ENCODE peak calls at places on chromosomes 5 and 9, in nine cellular contexts. One of them, this sample, is unnamed.

GRCh38 chr5:42090162-42090561 is 165.1 kb downstream of the FBXO4 start:
- DNase-seq in mucosa of descending colon: no peak
- DNase-seq in endothelial cell of umbilical vein: no peak
- DNase-seq in ovary: no peak
- DNase-seq in nephron progenitor cell: no peak
- DNase-seq in breast epithelium: no peak
- DNase-seq in mammary epithelial cell: no peak
- DNase-seq in OCI-LY7: no peak
- DNase-seq in HFFc6: no peak
- DNase-seq in this sample: no peak

GRCh38 chr9:136098844-136099243 is 3.8 kb upstream of the NACC2 start:
- DNase-seq in mucosa of descending colon: no peak
- DNase-seq in endothelial cell of umbilical vein: no peak
- DNase-seq in ovary: no peak
- DNase-seq in nephron progenitor cell: no peak
- DNase-seq in breast epithelium: no peak
- DNase-seq in mammary epithelial cell: no peak
- DNase-seq in OCI-LY7: peak; percentile 24
- DNase-seq in HFFc6: no peak
- DNase-seq in this sample: no peak

GRCh38 chr5:144156767-144157171 is 13.7 kb downstream of the YIPF5 start:
- DNase-seq in mucosa of descending colon: no peak
- DNase-seq in endothelial cell of umbilical vein: peak; percentile 42
- DNase-seq in ovary: no peak
- DNase-seq in nephron progenitor cell: no peak
- DNase-seq in breast epithelium: no peak
- DNase-seq in mammary epithelial cell: no peak
- DNase-seq in OCI-LY7: no peak
- DNase-seq in HFFc6: no peak
- DNase-seq in this sample: no peak

GRCh38 chr9:83266618-83267543 is 203.9 kb upstream of the RASEF start:
- DNase-seq in mucosa of descending colon: no peak
- DNase-seq in endothelial cell of umbilical vein: peak; percentile 67
- DNase-seq in ovary: peak; percentile 42
- DNase-seq in nephron progenitor cell: no peak
- DNase-seq in breast epithelium: no peak
- DNase-seq in mammary epithelial cell: no peak
- DNase-seq in OCI-LY7: no peak
- DNase-seq in HFFc6: no peak
- DNase-seq in this sample: peak; percentile 3

GRCh38 chr5:142969186-142969585 is 199.0 kb downstream of the ARHGAP26 start:
- DNase-seq in mucosa of descending colon: no peak
- DNase-seq in endothelial cell of umbilical vein: no peak
- DNase-seq in ovary: no peak
- DNase-seq in nephron progenitor cell: no peak
- DNase-seq in breast epithelium: no peak
- DNase-seq in mammary epithelial cell: no peak
- DNase-seq in OCI-LY7: no peak
- DNase-seq in HFFc6: no peak
- DNase-seq in this sample: no peak

GRCh38 chr5:180873628-180874520 is 12.8 kb upstream of the ZFP62 start:
- DNase-seq in mucosa of descending colon: peak; percentile 67
- DNase-seq in endothelial cell of umbilical vein: no peak
- DNase-seq in ovary: no peak
- DNase-seq in nephron progenitor cell: no peak
- DNase-seq in breast epithelium: no peak
- DNase-seq in mammary epithelial cell: no peak
- DNase-seq in OCI-LY7: peak; percentile 53
- DNase-seq in HFFc6: peak; percentile 50
- DNase-seq in this sample: no peak

GRCh38 chr9:71748280-71748743 is 20.0 kb downstream of the CEMIP2 start:
- DNase-seq in mucosa of descending colon: no peak
- DNase-seq in endothelial cell of umbilical vein: peak; percentile 87
- DNase-seq in ovary: no peak
- DNase-seq in nephron progenitor cell: no peak
- DNase-seq in breast epithelium: no peak
- DNase-seq in mammary epithelial cell: peak; percentile 54
- DNase-seq in OCI-LY7: no peak
- DNase-seq in HFFc6: peak; percentile 79
- DNase-seq in this sample: no peak

GRCh38 chr5:154479944-154480750 is 2.1 kb upstream of the HAND1 start:
- DNase-seq in mucosa of descending colon: no peak
- DNase-seq in endothelial cell of umbilical vein: no peak
- DNase-seq in ovary: no peak
- DNase-seq in nephron progenitor cell: no peak
- DNase-seq in breast epithelium: no peak
- DNase-seq in mammary epithelial cell: no peak
- DNase-seq in OCI-LY7: no peak
- DNase-seq in HFFc6: no peak
- DNase-seq in this sample: no peak

DNA sequence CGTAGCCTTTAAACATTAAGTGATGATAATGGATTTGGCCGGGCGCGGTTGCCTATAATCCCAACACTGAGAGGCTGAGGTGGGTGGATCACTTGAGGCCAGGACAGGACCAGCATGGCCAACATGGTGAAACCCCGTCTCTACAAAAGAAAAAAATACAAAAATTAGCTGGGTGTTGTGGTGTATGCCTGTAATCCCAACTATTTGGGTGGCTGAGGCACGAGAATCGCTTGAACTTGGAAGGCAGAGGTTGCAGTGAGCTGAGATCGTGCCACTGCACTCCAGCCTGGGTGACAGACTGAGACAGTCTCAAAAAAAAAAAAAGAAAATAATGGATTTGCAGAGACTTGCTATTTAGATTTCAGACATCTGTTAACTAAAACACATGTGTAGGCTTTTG is 9.2 kb upstream of the MATR3 start:
- DNase-seq in mucosa of descending colon: no peak
- DNase-seq in endothelial cell of umbilical vein: no peak
- DNase-seq in ovary: no peak
- DNase-seq in nephron progenitor cell: no peak
- DNase-seq in breast epithelium: no peak
- DNase-seq in mammary epithelial cell: no peak
- DNase-seq in OCI-LY7: no peak
- DNase-seq in HFFc6: no peak
- DNase-seq in this sample: no peak
- TF ChIP-seq CTCF in mucosa of descending colon: no peak
- TF ChIP-seq CTCF in endothelial cell of umbilical vein: no peak
- TF ChIP-seq CTCF in ovary: no peak
- TF ChIP-seq CTCF in nephron progenitor cell: no peak
- TF ChIP-seq CTCF in breast epithelium: no peak
- TF ChIP-seq CTCF in mammary epithelial cell: no peak
- TF ChIP-seq CTCF in OCI-LY7: no peak
- TF ChIP-seq CTCF in HFFc6: no peak
- TF ChIP-seq CTCF in this sample: no peak

GRCh38 chr9:137281345-137282116 is 4.0 kb downstream of the TOR4A start:
- DNase-seq in mucosa of descending colon: peak; percentile 33
- DNase-seq in endothelial cell of umbilical vein: no peak
- DNase-seq in ovary: peak; percentile 34
- DNase-seq in nephron progenitor cell: peak; percentile 63
- DNase-seq in breast epithelium: no peak
- DNase-seq in mammary epithelial cell: no peak
- DNase-seq in OCI-LY7: no peak
- DNase-seq in HFFc6: no peak
- DNase-seq in this sample: no peak

DNA sequence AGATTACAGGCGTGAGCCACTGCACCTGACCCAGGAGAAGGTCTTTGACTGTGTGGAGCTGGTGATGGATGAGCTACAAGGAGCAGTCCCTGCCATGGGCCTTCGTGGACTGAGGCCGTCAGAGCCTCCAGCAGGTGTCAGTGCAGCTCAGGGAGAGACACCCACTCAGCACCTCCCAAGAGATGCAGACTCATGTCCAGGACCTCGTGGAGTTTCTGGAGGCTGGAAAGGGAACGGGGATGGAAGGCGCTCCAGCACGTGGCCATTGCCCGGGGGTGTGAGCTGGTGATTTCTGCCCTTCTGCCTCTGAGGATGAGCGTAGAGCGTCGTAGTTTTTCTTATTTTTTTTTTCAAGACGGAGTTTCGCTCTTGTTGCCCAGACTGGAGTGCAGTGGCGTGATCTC is 9.5 kb downstream of the TOR4A start:
- DNase-seq in mucosa of descending colon: peak; percentile 87
- DNase-seq in endothelial cell of umbilical vein: peak; percentile 79
- DNase-seq in ovary: peak; percentile 40
- DNase-seq in nephron progenitor cell: peak; percentile 43
- DNase-seq in breast epithelium: no peak
- DNase-seq in mammary epithelial cell: peak; percentile 54
- DNase-seq in OCI-LY7: peak; percentile 75
- DNase-seq in HFFc6: peak; percentile 52
- DNase-seq in this sample: peak; percentile 75
- TF ChIP-seq CTCF in mucosa of descending colon: peak; percentile 33
- TF ChIP-seq CTCF in endothelial cell of umbilical vein: peak; percentile 65
- TF ChIP-seq CTCF in ovary: no peak
- TF ChIP-seq CTCF in nephron progenitor cell: peak; percentile 25
- TF ChIP-seq CTCF in breast epithelium: peak; percentile 56
- TF ChIP-seq CTCF in mammary epithelial cell: peak; percentile 64
- TF ChIP-seq CTCF in OCI-LY7: peak; percentile 77
- TF ChIP-seq CTCF in HFFc6: peak; percentile 68
- TF ChIP-seq CTCF in this sample: peak; percentile 34

GRCh38 chr5:168989731-168990505 is 311.0 kb downstream of the SLIT3 start:
- DNase-seq in mucosa of descending colon: no peak
- DNase-seq in endothelial cell of umbilical vein: no peak
- DNase-seq in ovary: no peak
- DNase-seq in nephron progenitor cell: no peak
- DNase-seq in breast epithelium: no peak
- DNase-seq in mammary epithelial cell: no peak
- DNase-seq in OCI-LY7: peak; percentile 10
- DNase-seq in HFFc6: no peak
- DNase-seq in this sample: no peak

GRCh38 chr5:168991991-168992390 is 308.9 kb downstream of the SLIT3 start:
- DNase-seq in mucosa of descending colon: no peak
- DNase-seq in endothelial cell of umbilical vein: no peak
- DNase-seq in ovary: no peak
- DNase-seq in nephron progenitor cell: no peak
- DNase-seq in breast epithelium: no peak
- DNase-seq in mammary epithelial cell: no peak
- DNase-seq in OCI-LY7: no peak
- DNase-seq in HFFc6: no peak
- DNase-seq in this sample: no peak

GRCh38 chr5:168995024-168995423 is 305.9 kb downstream of the SLIT3 start:
- DNase-seq in mucosa of descending colon: no peak
- DNase-seq in endothelial cell of umbilical vein: no peak
- DNase-seq in ovary: no peak
- DNase-seq in nephron progenitor cell: no peak
- DNase-seq in breast epithelium: no peak
- DNase-seq in mammary epithelial cell: no peak
- DNase-seq in OCI-LY7: no peak
- DNase-seq in HFFc6: no peak
- DNase-seq in this sample: no peak

GRCh38 chr5:168991311-168991710 is 309.6 kb downstream of the SLIT3 start:
- DNase-seq in mucosa of descending colon: no peak
- DNase-seq in endothelial cell of umbilical vein: no peak
- DNase-seq in ovary: no peak
- DNase-seq in nephron progenitor cell: no peak
- DNase-seq in breast epithelium: no peak
- DNase-seq in mammary epithelial cell: peak; percentile 63
- DNase-seq in OCI-LY7: no peak
- DNase-seq in HFFc6: no peak
- DNase-seq in this sample: no peak

DNA sequence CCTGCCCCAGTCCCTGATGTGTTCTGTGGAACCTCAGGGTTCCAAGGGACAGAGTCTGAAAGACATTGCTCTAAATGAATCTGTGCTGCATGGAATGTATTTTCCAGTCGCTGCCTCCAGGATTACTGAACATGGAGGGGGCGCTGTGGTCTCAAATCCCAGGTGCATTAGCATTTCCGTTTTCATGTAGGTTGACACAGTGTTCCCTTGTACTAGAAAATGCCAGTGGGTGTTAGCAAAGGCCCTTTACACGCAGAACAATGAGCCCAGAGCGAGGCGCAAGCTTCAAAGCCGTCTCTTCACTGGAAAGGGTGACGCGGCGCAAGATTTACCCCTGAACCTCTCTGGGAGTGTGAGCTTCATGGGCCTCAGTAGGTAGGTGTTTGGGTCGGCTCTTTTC is 308.3 kb downstream of the SLIT3 start:
- DNase-seq in mucosa of descending colon: no peak
- DNase-seq in endothelial cell of umbilical vein: no peak
- DNase-seq in ovary: no peak
- DNase-seq in nephron progenitor cell: peak; percentile 36
- DNase-seq in breast epithelium: no peak
- DNase-seq in mammary epithelial cell: peak; percentile 52
- DNase-seq in OCI-LY7: no peak
- DNase-seq in HFFc6: no peak
- DNase-seq in this sample: no peak
- TF ChIP-seq CTCF in mucosa of descending colon: no peak
- TF ChIP-seq CTCF in endothelial cell of umbilical vein: no peak
- TF ChIP-seq CTCF in ovary: no peak
- TF ChIP-seq CTCF in nephron progenitor cell: peak; percentile 29
- TF ChIP-seq CTCF in breast epithelium: peak; percentile 34
- TF ChIP-seq CTCF in mammary epithelial cell: peak; percentile 55
- TF ChIP-seq CTCF in OCI-LY7: peak; percentile 17
- TF ChIP-seq CTCF in HFFc6: peak; percentile 52
- TF ChIP-seq CTCF in this sample: no peak

GRCh38 chr5:172453986-172454354 is 355 bp downstream of the SH3PXD2B start:
- DNase-seq in mucosa of descending colon: no peak
- DNase-seq in endothelial cell of umbilical vein: peak; percentile 41
- DNase-seq in ovary: peak; percentile 79
- DNase-seq in nephron progenitor cell: peak; percentile 65
- DNase-seq in breast epithelium: no peak
- DNase-seq in mammary epithelial cell: peak; percentile 16
- DNase-seq in OCI-LY7: no peak
- DNase-seq in HFFc6: no peak
- DNase-seq in this sample: peak; percentile 36

GRCh38 chr5:172452398-172453205 is 1.7 kb downstream of the SH3PXD2B start:
- DNase-seq in mucosa of descending colon: no peak
- DNase-seq in endothelial cell of umbilical vein: peak; percentile 90
- DNase-seq in ovary: no peak
- DNase-seq in nephron progenitor cell: no peak
- DNase-seq in breast epithelium: no peak
- DNase-seq in mammary epithelial cell: peak; percentile 56
- DNase-seq in OCI-LY7: no peak
- DNase-seq in HFFc6: peak; percentile 37
- DNase-seq in this sample: peak; percentile 30

GRCh38 chr5:172454355-172455086 is at the start of gene SH3PXD2B:
- DNase-seq in mucosa of descending colon: peak; percentile 82
- DNase-seq in endothelial cell of umbilical vein: peak; percentile 51
- DNase-seq in ovary: peak; percentile 79
- DNase-seq in nephron progenitor cell: peak; percentile 81
- DNase-seq in breast epithelium: no peak
- DNase-seq in mammary epithelial cell: peak; percentile 40
- DNase-seq in OCI-LY7: no peak
- DNase-seq in HFFc6: peak; percentile 30
- DNase-seq in this sample: peak; percentile 85

GRCh38 chr5:172451771-172452197 is 2.5 kb downstream of the SH3PXD2B start:
- DNase-seq in mucosa of descending colon: no peak
- DNase-seq in endothelial cell of umbilical vein: peak; percentile 78
- DNase-seq in ovary: no peak
- DNase-seq in nephron progenitor cell: no peak
- DNase-seq in breast epithelium: no peak
- DNase-seq in mammary epithelial cell: peak; percentile 74
- DNase-seq in OCI-LY7: no peak
- DNase-seq in HFFc6: peak; percentile 64
- DNase-seq in this sample: no peak

DNA sequence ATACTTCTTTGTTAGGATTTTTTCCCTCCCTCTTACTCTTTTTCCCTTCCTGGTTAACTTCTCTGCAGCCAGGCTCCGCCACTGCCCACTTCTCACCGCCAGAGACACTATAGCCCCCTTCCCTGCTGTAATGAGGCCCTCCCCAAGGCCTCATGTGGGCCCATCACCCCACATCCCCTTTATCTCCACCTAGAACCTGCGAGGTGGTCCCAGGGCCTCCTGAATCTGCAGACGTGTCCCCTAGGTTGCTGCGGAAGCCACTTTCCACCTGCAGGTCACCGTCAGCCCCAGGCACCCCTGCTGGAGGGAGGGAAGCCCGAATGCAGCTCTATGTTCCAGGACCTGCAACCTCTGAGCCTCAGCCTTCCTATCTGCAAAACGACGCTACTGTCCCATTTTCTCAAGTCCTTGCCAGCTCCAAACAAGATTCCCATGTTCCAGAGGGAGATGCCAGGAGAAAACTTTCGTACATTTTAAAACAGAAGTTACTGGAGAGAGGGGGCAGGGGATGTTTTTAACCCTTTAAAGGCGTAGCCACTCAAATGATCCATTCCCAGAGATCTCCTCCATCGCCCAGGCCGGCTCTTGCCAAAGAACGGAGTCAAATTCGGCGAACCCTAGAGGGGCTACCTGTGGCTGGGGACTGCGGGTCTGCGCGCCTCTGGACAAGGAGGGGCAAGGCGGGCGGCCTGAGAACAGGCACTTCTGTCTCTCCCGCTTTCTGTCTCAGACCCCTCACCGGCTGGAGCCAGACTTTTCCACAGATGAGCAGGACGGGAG is 929 bp downstream of the SH3PXD2B start:
- DNase-seq in mucosa of descending colon: peak; percentile 67
- DNase-seq in endothelial cell of umbilical vein: peak; percentile 36
- DNase-seq in ovary: peak; percentile 78
- DNase-seq in nephron progenitor cell: peak; percentile 65
- DNase-seq in breast epithelium: no peak
- DNase-seq in mammary epithelial cell: peak; percentile 54
- DNase-seq in OCI-LY7: no peak
- DNase-seq in HFFc6: peak; percentile 43
- DNase-seq in this sample: peak; percentile 75
- TF ChIP-seq CTCF in mucosa of descending colon: peak; percentile 22
- TF ChIP-seq CTCF in endothelial cell of umbilical vein: peak; percentile 62
- TF ChIP-seq CTCF in ovary: peak; percentile 67
- TF ChIP-seq CTCF in nephron progenitor cell: peak; percentile 67
- TF ChIP-seq CTCF in breast epithelium: peak; percentile 59
- TF ChIP-seq CTCF in mammary epithelial cell: peak; percentile 53
- TF ChIP-seq CTCF in OCI-LY7: peak; percentile 32
- TF ChIP-seq CTCF in HFFc6: peak; percentile 71
- TF ChIP-seq CTCF in this sample: peak; percentile 64

This sample was measured in Calu3.